ENCODE peak calls at places on chromosomes 3 and 15, in four cellular contexts. D is occipital lobe, B is T-helper 2 cell, N is AG08396. E is an unnamed sample.

GRCh38 chr15:73078291-73078690 is 26.0 kb downstream of the NEO1 start:
- DNase-seq in N (no peak), B (no peak), D (no peak), E (no peak)

GRCh38 chr15:72341361-72341760 is 21.4 kb upstream of the CELF6 start:
- DNase-seq in D (no peak), B (no peak), N (no peak), E (no peak)

GRCh38 chr3:42080452-42080872 is 10.7 kb upstream of the TRAK1 start:
- DNase-seq in B (no peak), N (peak), D (peak), E (peak)

GRCh38 chr15:62760506-62760905 is 282.0 kb upstream of the TPM1 start:
- DNase-seq in B (no peak), D (no peak), N (no peak), E (no peak)

GRCh38 chr3:42019144-42019952 is 57.4 kb upstream of the ULK4 start:
- DNase-seq in D (no peak), B (no peak), N (no peak), E (no peak)

GRCh38 chr3:72890166-72890925 is 2.5 kb downstream of the GXYLT2 start:
- DNase-seq in N (no peak), B (no peak), D (no peak), E (no peak)

GRCh38 chr3:96814581-96815567 is at the start of gene EPHA6:
- DNase-seq in D (no peak), B (no peak), N (no peak), E (peak)

GRCh38 chr15:60074181-60074885 is 70.2 kb downstream of the FOXB1 start:
- DNase-seq in N (no peak), D (no peak), B (no peak), E (peak)

GRCh38 chr3:30855390-30855789 is 39.1 kb downstream of the GADL1 start:
- DNase-seq in B (no peak), N (no peak), D (no peak), E (no peak)

GRCh38 chr3:98972155-98972554 is 70.7 kb upstream of the DCBLD2 start:
- DNase-seq in N (peak), B (no peak), D (no peak), E (no peak)

GRCh38 chr3:76661527-76662250 is 378.2 kb upstream of the ROBO2 start:
- DNase-seq in B (no peak), D (no peak), N (no peak), E (no peak)

GRCh38 chr3:114496874-114497273 is 203.0 kb downstream of the TIGIT start:
- DNase-seq in D (no peak), N (no peak), B (no peak), E (no peak)

GRCh38 chr15:101684877-101685276 is 32.7 kb upstream of the TM2D3 start:
- DNase-seq in N (no peak), B (no peak), D (no peak), E (no peak)

GRCh38 chr15:65372787-65373067 is 5.1 kb downstream of the IGDCC3 start:
- DNase-seq in D (no peak), B (no peak), N (no peak), E (no peak)

GRCh38 chr15:74889390-74889881 is 406 bp upstream of the MPI start:
- DNase-seq in N (peak), B (no peak), D (peak), E (peak)

GRCh38 chr15:39580630-39581500 is at the start of gene THBS1:
- DNase-seq in N (peak), B (no peak), D (no peak), E (no peak)

GRCh38 chr3:125593991-125594574 is 1.2 kb downstream of the OSBPL11 start:
- DNase-seq in D (no peak), N (no peak), B (no peak), E (peak)

GRCh38 chr15:57496946-57497944 is 94.5 kb upstream of the MYZAP start:
- DNase-seq in B (no peak), N (no peak), D (no peak), E (no peak)

GRCh38 chr3:72101538-72101937 is 316.6 kb upstream of the PROK2 start:
- DNase-seq in B (no peak), D (no peak), N (no peak), E (no peak)

GRCh38 chr15:70190296-70190695 is 92.6 kb upstream of the TLE3 start:
- DNase-seq in D (no peak), N (no peak), B (no peak), E (no peak)

GRCh38 chr3:133271491-133271890 is 128.4 kb upstream of the BFSP2 start:
- DNase-seq in B (no peak), N (no peak), D (no peak), E (no peak)

GRCh38 chr15:74482661-74483060 is 21.7 kb upstream of the UBL7 start:
- DNase-seq in D (no peak), B (no peak), N (no peak), E (no peak)

GRCh38 chr3:72950372-72950771 is 46.2 kb upstream of the PPP4R2 start:
- DNase-seq in N (no peak), D (no peak), B (no peak), E (no peak)

E was measured in Ammon's horn.